ENCODE peak calls at places on chromosomes 5 and 9, in six cellular contexts. P is tibial nerve, C is upper lobe of right lung, J is GM12878, T is MM.1S, L is bronchial epithelial cell. H is an unnamed sample.

GRCh38 chr5:80141681-80142080 is 106.5 kb downstream of the THBS4 start:
- DNase-seq in L (no peak), T (no peak), P (no peak), C (no peak), J (no peak), H (no peak)

GRCh38 chr5:1983919-1984695 is 101.4 kb upstream of the IRX4 start:
- DNase-seq in J (no peak), T (no peak), C (no peak), P (no peak), L (no peak), H (no peak)

GRCh38 chr5:163506726-163507125 is 1.3 kb downstream of the MAT2B start:
- DNase-seq in L (peak), C (no peak), T (peak), P (no peak), J (no peak), H (peak)

GRCh38 chr5:50559955-50560354 is 106.5 kb upstream of the PARP8 start:
- DNase-seq in L (no peak), P (no peak), T (peak), C (no peak), J (no peak), H (no peak)

GRCh38 chr9:16352232-16352631 is 518.2 kb downstream of the BNC2 start:
- DNase-seq in J (no peak), P (no peak), T (no peak), C (no peak), L (no peak), H (no peak)

GRCh38 chr5:74325866-74326265 is 314.7 kb downstream of the ENC1 start:
- DNase-seq in T (no peak), C (no peak), L (peak), J (no peak), P (no peak), H (peak)

GRCh38 chr9:111783857-111784256 is 10.9 kb downstream of the SHOC1 start:
- DNase-seq in T (peak), C (no peak), P (no peak), J (no peak), L (no peak), H (no peak)

GRCh38 chr9:99105152-99106043 is 485 bp downstream of the TGFBR1 start:
- DNase-seq in J (no peak), P (peak), T (peak), C (peak), L (no peak), H (peak)

GRCh38 chr9:135998410-135999071 is 37.4 kb upstream of the UBAC1 start:
- DNase-seq in P (no peak), L (no peak), C (no peak), J (no peak), T (no peak), H (no peak)
- TF ChIP-seq CTCF in P (no peak), L (no peak), C (no peak), J (no peak), T (no peak), H (no peak)

GRCh38 chr5:169416583-169417196 is 115.8 kb upstream of the SLIT3 start:
- DNase-seq in P (peak), T (peak), C (no peak), J (peak), L (no peak), H (peak)
- H3K4me3 ChIP-seq in P (no peak), T (no peak), C (no peak), J (peak), L (no peak), H (no peak)

GRCh38 chr9:892123-892522 is 50.6 kb downstream of the DMRT1 start:
- DNase-seq in L (no peak), J (no peak), P (no peak), C (no peak), T (no peak), H (no peak)
- TF ChIP-seq CTCF in L (peak), J (peak), P (no peak), C (no peak), T (peak), H (no peak)

GRCh38 chr9:70000481-70000880 is 43.2 kb upstream of the MAMDC2 start:
- DNase-seq in T (no peak), P (no peak), C (no peak), L (no peak), J (no peak), H (peak)
- H3K4me3 ChIP-seq in T (no peak), P (no peak), C (no peak), L (no peak), J (no peak), H (no peak)

DNA sequence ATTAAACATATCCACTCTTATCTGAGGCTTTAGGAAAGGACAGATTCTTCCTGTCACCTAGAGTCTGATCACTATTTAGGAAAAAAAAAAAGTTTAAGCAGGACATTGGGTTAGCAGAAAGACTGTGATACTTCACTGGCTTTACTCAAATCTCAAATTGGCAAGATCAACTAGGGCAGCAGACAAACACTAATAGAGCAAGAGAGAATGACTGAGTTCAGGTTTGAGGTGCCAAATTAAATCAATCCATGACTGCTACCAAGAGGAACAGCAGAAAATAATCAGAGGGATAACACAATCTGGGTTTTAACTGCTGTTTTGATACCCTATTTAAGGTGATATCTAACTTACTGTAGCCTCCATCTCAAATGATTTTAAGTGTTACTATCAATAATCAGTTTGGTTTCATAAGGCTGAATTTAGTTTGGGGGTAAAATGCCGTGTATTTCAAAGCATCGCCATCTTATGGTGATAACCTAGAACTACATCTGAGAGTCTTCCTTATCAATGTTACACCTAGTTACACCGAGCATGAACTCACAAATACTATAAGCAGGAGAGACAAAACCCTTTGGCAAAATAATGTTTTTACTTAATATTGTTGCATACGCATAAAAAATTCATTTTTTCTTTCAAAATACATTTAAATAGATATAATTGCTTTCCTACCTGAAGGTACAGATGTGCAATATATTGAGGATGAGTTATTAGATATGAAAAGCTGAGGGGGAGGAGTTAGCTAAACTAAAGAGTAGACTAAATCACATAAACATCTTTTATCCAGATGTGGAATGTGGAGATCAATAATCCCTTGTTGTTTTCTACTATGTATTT is 286.4 kb upstream of the CDH12 start:
- DNase-seq in T (peak), C (no peak), L (peak), P (no peak), J (no peak), H (peak)
- TF ChIP-seq CTCF in T (peak), C (peak), L (no peak), P (no peak), J (peak), H (peak)

DNA sequence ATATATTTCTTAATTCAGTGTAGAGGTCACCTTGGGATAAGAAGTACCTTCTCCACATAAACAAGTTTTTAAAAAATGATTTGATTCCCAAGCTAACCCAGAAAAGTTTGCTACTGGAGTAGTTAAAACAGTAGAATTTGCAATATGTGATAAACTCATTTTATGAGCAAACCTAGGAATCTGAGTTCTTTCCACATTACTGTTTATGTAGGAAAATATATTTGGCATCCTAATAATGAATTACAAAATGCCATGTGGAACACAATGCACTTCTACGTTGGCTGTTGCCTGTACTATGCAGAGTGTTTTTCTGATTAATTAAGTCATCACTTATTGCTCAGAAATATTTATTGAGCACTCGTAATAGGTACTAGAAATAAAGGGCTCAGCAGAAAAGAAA is 20.1 kb upstream of the GRAMD2B start:
- DNase-seq in T (no peak), L (no peak), J (no peak), C (no peak), P (no peak), H (peak)
- H3K4me3 ChIP-seq in T (no peak), L (no peak), J (no peak), C (no peak), P (no peak), H (no peak)

DNA sequence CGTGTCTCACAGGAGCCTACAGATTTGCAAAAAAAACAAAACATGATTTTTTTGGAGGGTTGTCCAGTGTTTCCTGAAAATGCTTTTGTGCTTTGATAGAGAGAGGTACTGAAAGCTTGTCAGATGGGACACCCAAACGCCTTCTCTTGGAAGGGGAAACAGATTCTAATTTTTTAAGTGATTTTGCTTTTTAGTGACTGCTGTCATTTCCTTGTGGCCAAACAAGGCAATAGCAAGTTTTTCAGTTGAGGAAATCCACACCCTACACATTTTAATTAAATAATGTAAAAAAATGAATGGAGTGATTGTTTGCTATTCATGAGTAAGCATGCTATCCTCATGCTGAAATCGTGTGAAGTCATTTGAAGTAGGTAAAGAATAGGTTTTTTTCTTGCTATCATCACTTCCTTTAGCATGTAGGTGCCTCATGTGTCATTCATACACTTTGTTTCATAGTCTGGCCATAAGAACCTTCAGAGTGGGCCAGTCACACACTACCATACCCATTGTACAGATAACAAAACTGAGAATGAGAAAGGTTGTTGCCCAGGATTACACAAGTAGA is 682.7 kb upstream of the WWC1 start:
- DNase-seq in J (no peak), T (no peak), L (peak), C (no peak), P (no peak), H (no peak)
- TF ChIP-seq CTCF in J (no peak), T (no peak), L (peak), C (no peak), P (no peak), H (no peak)